ENCODE peak calls at places on chromosomes 12 and 14, in ten cellular contexts. One of them, this sample, is unnamed.

GRCh38 chr12:53174881-53175491 is 5.5 kb upstream of the ZNF740 start:
- DNase-seq in cardiac fibroblast: peak
- DNase-seq in neural progenitor cell: peak
- DNase-seq in left lung: no peak
- DNase-seq in uterus: no peak
- DNase-seq in AG09309: no peak
- DNase-seq in activated naive CD8-positive, alpha-beta T cell treated with anti-CD3 and anti-CD28 coated beads, Interleukin-2, amount 50 U/mL, for 24 hours: no peak
- DNase-seq in tibial nerve: no peak
- DNase-seq in Panc1: no peak
- DNase-seq in iPS-NIHi11: peak
- DNase-seq in this sample: no peak

GRCh38 chr12:7629465-7629864 is 36.2 kb downstream of the APOBEC1 start:
- DNase-seq in iPS-NIHi11: no peak
- DNase-seq in left lung: no peak
- DNase-seq in uterus: no peak
- DNase-seq in cardiac fibroblast: no peak
- DNase-seq in tibial nerve: no peak
- DNase-seq in activated naive CD8-positive, alpha-beta T cell treated with anti-CD3 and anti-CD28 coated beads, Interleukin-2, amount 50 U/mL, for 24 hours: no peak
- DNase-seq in neural progenitor cell: no peak
- DNase-seq in Panc1: no peak
- DNase-seq in AG09309: no peak
- DNase-seq in this sample: no peak

GRCh38 chr12:275784-276183 is 13.1 kb upstream of the SLC6A13 start:
- DNase-seq in left lung: no peak
- DNase-seq in iPS-NIHi11: no peak
- DNase-seq in uterus: no peak
- DNase-seq in tibial nerve: no peak
- DNase-seq in activated naive CD8-positive, alpha-beta T cell treated with anti-CD3 and anti-CD28 coated beads, Interleukin-2, amount 50 U/mL, for 24 hours: no peak
- DNase-seq in cardiac fibroblast: no peak
- DNase-seq in AG09309: no peak
- DNase-seq in Panc1: no peak
- DNase-seq in neural progenitor cell: no peak
- DNase-seq in this sample: no peak

GRCh38 chr12:122079532-122080081 is 1.1 kb downstream of the MLXIP start:
- DNase-seq in iPS-NIHi11: no peak
- DNase-seq in Panc1: no peak
- DNase-seq in uterus: no peak
- DNase-seq in activated naive CD8-positive, alpha-beta T cell treated with anti-CD3 and anti-CD28 coated beads, Interleukin-2, amount 50 U/mL, for 24 hours: no peak
- DNase-seq in tibial nerve: no peak
- DNase-seq in neural progenitor cell: no peak
- DNase-seq in left lung: peak
- DNase-seq in AG09309: no peak
- DNase-seq in cardiac fibroblast: no peak
- DNase-seq in this sample: no peak

GRCh38 chr14:25033358-25033757 is 16.6 kb downstream of the STXBP6 start:
- DNase-seq in AG09309: no peak
- DNase-seq in neural progenitor cell: no peak
- DNase-seq in iPS-NIHi11: no peak
- DNase-seq in cardiac fibroblast: no peak
- DNase-seq in uterus: no peak
- DNase-seq in Panc1: no peak
- DNase-seq in left lung: no peak
- DNase-seq in activated naive CD8-positive, alpha-beta T cell treated with anti-CD3 and anti-CD28 coated beads, Interleukin-2, amount 50 U/mL, for 24 hours: no peak
- DNase-seq in tibial nerve: no peak
- DNase-seq in this sample: no peak

GRCh38 chr14:45426685-45427282 is 173.8 kb upstream of the MIS18BP1 start:
- DNase-seq in AG09309: peak
- DNase-seq in uterus: no peak
- DNase-seq in neural progenitor cell: peak
- DNase-seq in Panc1: peak
- DNase-seq in iPS-NIHi11: peak
- DNase-seq in cardiac fibroblast: peak
- DNase-seq in tibial nerve: no peak
- DNase-seq in activated naive CD8-positive, alpha-beta T cell treated with anti-CD3 and anti-CD28 coated beads, Interleukin-2, amount 50 U/mL, for 24 hours: no peak
- DNase-seq in left lung: no peak
- DNase-seq in this sample: peak

GRCh38 chr12:122021822-122022392 is at the start of gene BCL7A:
- DNase-seq in AG09309: peak
- DNase-seq in cardiac fibroblast: peak
- DNase-seq in tibial nerve: no peak
- DNase-seq in iPS-NIHi11: peak
- DNase-seq in uterus: peak
- DNase-seq in neural progenitor cell: peak
- DNase-seq in Panc1: no peak
- DNase-seq in left lung: no peak
- DNase-seq in activated naive CD8-positive, alpha-beta T cell treated with anti-CD3 and anti-CD28 coated beads, Interleukin-2, amount 50 U/mL, for 24 hours: peak
- DNase-seq in this sample: peak

GRCh38 chr12:104131609-104132008 is 6.4 kb downstream of the NFYB start:
- DNase-seq in left lung: no peak
- DNase-seq in Panc1: no peak
- DNase-seq in AG09309: no peak
- DNase-seq in tibial nerve: no peak
- DNase-seq in neural progenitor cell: no peak
- DNase-seq in cardiac fibroblast: no peak
- DNase-seq in activated naive CD8-positive, alpha-beta T cell treated with anti-CD3 and anti-CD28 coated beads, Interleukin-2, amount 50 U/mL, for 24 hours: no peak
- DNase-seq in iPS-NIHi11: no peak
- DNase-seq in uterus: no peak
- DNase-seq in this sample: no peak

GRCh38 chr14:104393898-104394605 is 185.5 kb upstream of the C14orf180 start:
- DNase-seq in uterus: peak
- DNase-seq in cardiac fibroblast: peak
- DNase-seq in Panc1: no peak
- DNase-seq in tibial nerve: no peak
- DNase-seq in iPS-NIHi11: no peak
- DNase-seq in activated naive CD8-positive, alpha-beta T cell treated with anti-CD3 and anti-CD28 coated beads, Interleukin-2, amount 50 U/mL, for 24 hours: peak
- DNase-seq in AG09309: no peak
- DNase-seq in left lung: peak
- DNase-seq in neural progenitor cell: no peak
- DNase-seq in this sample: peak

GRCh38 chr12:113933201-113933786 is 32.8 kb downstream of the RBM19 start:
- DNase-seq in iPS-NIHi11: peak
- DNase-seq in left lung: no peak
- DNase-seq in tibial nerve: no peak
- DNase-seq in neural progenitor cell: peak
- DNase-seq in Panc1: no peak
- DNase-seq in cardiac fibroblast: peak
- DNase-seq in activated naive CD8-positive, alpha-beta T cell treated with anti-CD3 and anti-CD28 coated beads, Interleukin-2, amount 50 U/mL, for 24 hours: no peak
- DNase-seq in uterus: peak
- DNase-seq in AG09309: peak
- DNase-seq in this sample: peak

GRCh38 chr12:92627511-92627910 is 75.3 kb upstream of the PLEKHG7 start:
- DNase-seq in neural progenitor cell: no peak
- DNase-seq in tibial nerve: no peak
- DNase-seq in AG09309: no peak
- DNase-seq in Panc1: no peak
- DNase-seq in cardiac fibroblast: no peak
- DNase-seq in left lung: no peak
- DNase-seq in activated naive CD8-positive, alpha-beta T cell treated with anti-CD3 and anti-CD28 coated beads, Interleukin-2, amount 50 U/mL, for 24 hours: no peak
- DNase-seq in iPS-NIHi11: no peak
- DNase-seq in uterus: no peak
- DNase-seq in this sample: no peak

GRCh38 chr12:30796508-30796780 is 41.7 kb upstream of the CAPRIN2 start:
- DNase-seq in left lung: peak
- DNase-seq in uterus: no peak
- DNase-seq in neural progenitor cell: peak
- DNase-seq in AG09309: no peak
- DNase-seq in iPS-NIHi11: peak
- DNase-seq in activated naive CD8-positive, alpha-beta T cell treated with anti-CD3 and anti-CD28 coated beads, Interleukin-2, amount 50 U/mL, for 24 hours: peak
- DNase-seq in tibial nerve: no peak
- DNase-seq in cardiac fibroblast: peak
- DNase-seq in Panc1: no peak
- DNase-seq in this sample: no peak

GRCh38 chr12:3265406-3265805 is 188.2 kb downstream of the TSPAN9 start:
- DNase-seq in tibial nerve: no peak
- DNase-seq in AG09309: no peak
- DNase-seq in activated naive CD8-positive, alpha-beta T cell treated with anti-CD3 and anti-CD28 coated beads, Interleukin-2, amount 50 U/mL, for 24 hours: no peak
- DNase-seq in left lung: peak
- DNase-seq in neural progenitor cell: no peak
- DNase-seq in cardiac fibroblast: no peak
- DNase-seq in iPS-NIHi11: no peak
- DNase-seq in Panc1: no peak
- DNase-seq in uterus: no peak
- DNase-seq in this sample: no peak

GRCh38 chr12:113232787-113233585 is 11.7 kb downstream of the TPCN1 start:
- DNase-seq in iPS-NIHi11: peak
- DNase-seq in cardiac fibroblast: no peak
- DNase-seq in neural progenitor cell: peak
- DNase-seq in uterus: no peak
- DNase-seq in tibial nerve: no peak
- DNase-seq in AG09309: no peak
- DNase-seq in activated naive CD8-positive, alpha-beta T cell treated with anti-CD3 and anti-CD28 coated beads, Interleukin-2, amount 50 U/mL, for 24 hours: peak
- DNase-seq in Panc1: no peak
- DNase-seq in left lung: no peak
- DNase-seq in this sample: peak